ENCODE peak calls at places on chromosomes 5 and 9, in four cellular contexts. V, Q, A and P are unnamed samples.

GRCh38 chr9:109817146-109817845 is 37.3 kb downstream of the PALM2AKAP2 start:
- DNase-seq in V (no peak), Q (no peak), A (no peak), P (peak)

GRCh38 chr9:37906312-37907239 is 2.6 kb upstream of the SLC25A51 start:
- DNase-seq in V (no peak), Q (no peak), A (peak), P (no peak)

GRCh38 chr5:172887735-172888134 is 53.7 kb downstream of the ERGIC1 start:
- DNase-seq in V (peak), Q (no peak), A (peak), P (peak)

GRCh38 chr9:36100532-36100931 is 36.0 kb upstream of the GLIPR2 start:
- DNase-seq in V (no peak), Q (no peak), A (no peak), P (peak)

GRCh38 chr5:173627860-173628392 is 11.5 kb upstream of the BOD1 start:
- DNase-seq in V (no peak), Q (no peak), A (no peak), P (no peak)

GRCh38 chr9:21994526-21994995 is at the start of gene CDKN2B-AS1:
- DNase-seq in V (no peak), Q (peak), A (no peak), P (peak)

GRCh38 chr9:99158629-99159028 is 53.7 kb downstream of the TGFBR1 start:
- DNase-seq in V (no peak), Q (no peak), A (no peak), P (no peak)

GRCh38 chr9:96172797-96173196 is 129.2 kb downstream of the HSD17B3 start:
- DNase-seq in V (no peak), Q (no peak), A (no peak), P (no peak)

GRCh38 chr9:122367779-122368460 is 2.9 kb upstream of the PTGS1 start:
- DNase-seq in V (no peak), Q (no peak), A (no peak), P (no peak)

GRCh38 chr5:90802695-90803317 is 244.2 kb downstream of the ADGRV1 start:
- DNase-seq in V (no peak), Q (peak), A (no peak), P (peak)

GRCh38 chr5:101424530-101425175 is 521.6 kb upstream of the ST8SIA4 start:
- DNase-seq in V (peak), Q (no peak), A (no peak), P (peak)

GRCh38 chr5:167754501-167754941 is 536.9 kb upstream of the WWC1 start:
- DNase-seq in V (peak), Q (no peak), A (no peak), P (no peak)

GRCh38 chr9:75185585-75186170 is 97.4 kb downstream of the OSTF1 start:
- DNase-seq in V (no peak), Q (no peak), A (no peak), P (peak)

GRCh38 chr5:132485641-132486317 is 4.8 kb downstream of the IRF1 start:
- DNase-seq in V (no peak), Q (no peak), A (peak), P (no peak)

GRCh38 chr5:134957920-134958608 is 9.6 kb upstream of the CATSPER3 start:
- DNase-seq in V (no peak), Q (no peak), A (no peak), P (no peak)

GRCh38 chr9:93304574-93305496 is 120.9 kb downstream of the WNK2 start:
- DNase-seq in V (no peak), Q (peak), A (peak), P (peak)

GRCh38 chr5:157303667-157304327 is 37.9 kb downstream of the CYFIP2 start:
- DNase-seq in V (no peak), Q (no peak), A (no peak), P (no peak)

GRCh38 chr5:96048763-96049162 is 87.1 kb upstream of the ELL2 start:
- DNase-seq in V (no peak), Q (no peak), A (no peak), P (no peak)

GRCh38 chr9:121700165-121700830 is 48.9 kb downstream of the DAB2IP start:
- DNase-seq in V (no peak), Q (peak), A (peak), P (peak)

GRCh38 chr5:127316013-127316412 is 25.4 kb downstream of the MEGF10 start:
- DNase-seq in V (no peak), Q (no peak), A (no peak), P (no peak)

GRCh38 chr5:135386096-135386495 is 12.9 kb downstream of the MACROH2A1 start:
- DNase-seq in V (no peak), Q (no peak), A (no peak), P (no peak)

GRCh38 chr5:163509288-163510040 is 4.0 kb downstream of the MAT2B start:
- DNase-seq in V (peak), Q (no peak), A (no peak), P (peak)

GRCh38 chr5:94174748-94175411 is 433.5 kb upstream of the POU5F2 start:
- DNase-seq in V (no peak), Q (no peak), A (no peak), P (no peak)

GRCh38 chr5:111070272-111071134 is 1.0 kb upstream of the TSLP start:
- DNase-seq in V (no peak), Q (no peak), A (peak), P (peak)

DNA sequence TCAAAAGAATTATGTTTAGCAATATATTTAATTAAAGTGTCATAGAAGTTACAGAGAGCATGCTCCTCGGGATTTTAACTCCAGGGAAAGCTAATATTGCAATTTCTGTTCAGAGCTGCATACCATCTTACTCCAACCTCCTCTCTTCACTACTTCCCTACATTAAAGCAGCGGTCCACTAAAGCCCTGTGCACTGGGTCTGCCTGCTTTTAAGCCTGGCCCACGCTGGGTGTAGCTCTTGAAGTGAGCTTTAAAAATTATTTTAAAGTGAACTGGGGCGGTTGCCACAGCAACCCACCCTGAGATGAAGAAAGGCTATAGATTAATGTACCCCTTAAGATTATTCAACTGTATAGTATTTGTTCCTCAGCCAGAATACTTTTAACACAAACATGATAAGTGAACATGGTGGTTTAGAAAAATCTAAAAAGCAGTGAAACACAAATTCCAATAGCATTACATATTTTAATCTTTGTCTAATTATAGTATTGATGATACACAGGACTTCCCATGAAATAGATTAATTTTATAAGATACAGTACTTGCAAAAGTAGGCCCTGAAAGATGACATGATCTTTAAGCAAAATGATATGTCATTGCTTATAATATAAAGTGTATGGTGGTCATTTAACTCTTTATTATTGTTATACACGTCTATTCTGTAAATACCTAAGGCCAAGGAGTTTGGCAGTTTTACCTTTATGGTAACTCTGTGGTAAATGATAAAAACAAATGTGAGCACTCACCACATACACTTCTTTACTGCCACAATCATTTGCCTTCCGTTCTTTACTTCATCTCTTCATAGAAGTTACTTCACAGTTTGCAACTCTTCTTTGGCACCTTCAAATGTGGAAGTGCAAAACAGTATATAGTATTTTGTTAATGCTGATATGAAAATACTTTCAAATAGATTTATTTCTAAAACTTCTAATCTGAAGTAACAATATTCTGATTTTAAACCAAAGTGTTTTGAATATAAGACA is 4.1 kb upstream of the MEF2C start:
- DNase-seq in V (no peak), Q (no peak), A (no peak), P (no peak)
- H3K4me3 ChIP-seq in V (no peak), Q (no peak), A (no peak), P (no peak)

DNA sequence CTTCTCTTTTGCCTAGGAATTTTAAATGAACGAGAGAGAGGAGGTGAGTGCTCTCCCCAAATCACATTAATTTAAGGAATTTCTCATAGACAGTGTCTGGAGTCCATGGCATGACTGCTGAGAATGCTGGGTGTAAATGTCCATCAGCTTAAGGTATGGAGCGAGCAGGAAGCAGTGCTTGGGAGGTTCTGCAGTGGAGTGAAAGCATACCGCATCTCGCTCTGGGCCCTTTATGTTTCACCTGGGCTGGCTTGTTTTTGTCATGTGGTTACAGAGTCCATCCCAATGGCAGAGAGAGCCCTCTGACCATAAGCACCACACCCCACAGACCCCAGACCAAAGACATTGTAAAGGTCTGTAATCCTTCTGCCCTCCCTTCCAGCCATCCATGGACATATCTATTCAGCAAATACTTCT is 20.6 kb upstream of the TNFAIP8 start:
- DNase-seq in V (no peak), Q (no peak), A (no peak), P (no peak)
- TF ChIP-seq CTCF in V (no peak), Q (no peak), A (no peak), P (no peak)

GRCh38 chr5:139749242-139749641 is 46.4 kb upstream of the PSD2 start:
- DNase-seq in V (no peak), Q (no peak), A (no peak), P (no peak)

GRCh38 chr5:139746691-139747582 is 48.7 kb upstream of the PSD2 start:
- DNase-seq in V (no peak), Q (peak), A (peak), P (no peak)

GRCh38 chr5:139745800-139746690 is 49.6 kb upstream of the PSD2 start:
- DNase-seq in V (no peak), Q (peak), A (peak), P (peak)

GRCh38 chr5:139748505-139748826 is 47.1 kb upstream of the PSD2 start:
- DNase-seq in V (no peak), Q (no peak), A (no peak), P (no peak)

GRCh38 chr5:139747583-139748504 is 47.8 kb upstream of the PSD2 start:
- DNase-seq in V (no peak), Q (peak), A (peak), P (peak)
- H3K4me3 ChIP-seq in V (peak), Q (peak), A (peak), P (peak)

DNA sequence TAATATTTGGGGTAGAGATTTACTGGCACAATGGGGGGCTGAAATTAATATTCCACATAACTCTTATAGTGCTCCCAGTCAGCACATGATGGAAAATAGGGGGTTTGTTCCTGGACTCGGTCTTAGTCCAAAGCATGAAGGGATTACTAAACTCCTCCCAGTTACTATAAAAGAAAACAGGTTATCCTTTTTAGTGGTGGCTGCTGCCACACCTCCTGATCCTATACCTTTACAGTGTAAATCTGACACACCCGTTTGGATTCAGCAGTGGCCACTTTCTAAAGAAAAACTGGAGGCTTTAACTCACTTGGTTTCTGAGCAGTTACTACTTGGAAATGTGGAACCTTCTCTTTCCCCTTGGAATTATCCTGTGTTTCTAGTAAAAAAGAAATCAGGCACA is 572.9 kb upstream of the PTGER4 start:
- DNase-seq in V (no peak), Q (no peak), A (no peak), P (no peak)
- TF ChIP-seq CTCF in V (no peak), Q (no peak), A (no peak), P (no peak)